ENCODE peak calls at places on chromosomes 7 and 10, in five cellular contexts. S is NCI-H2171, X is cardiac muscle cell, C is progenitor cell of endocrine pancreas, I is ELF-1. F is an unnamed sample.

GRCh38 chr7:95545666-95546065 is 50.6 kb downstream of the PDK4 start:
- DNase-seq in S (no peak), X (no peak), C (no peak), I (no peak), F (no peak)

GRCh38 chr10:30059209-30060107 is at the start of gene JCAD:
- DNase-seq in S (no peak), X (peak; percentile 85), C (peak; percentile 74), I (no peak), F (peak; percentile 94)

GRCh38 chr10:78787095-78787494 is 281.7 kb upstream of the ZMIZ1 start:
- DNase-seq in S (no peak), X (no peak), C (no peak), I (no peak), F (no peak)

GRCh38 chr7:14332155-14332554 is 342.7 kb upstream of the ETV1 start:
- DNase-seq in S (no peak), X (no peak), C (no peak), I (no peak), F (no peak)

GRCh38 chr10:103816431-103816830 is 38.9 kb downstream of the SH3PXD2A start:
- DNase-seq in S (no peak), X (no peak), C (no peak), I (no peak), F (no peak)

GRCh38 chr7:70679666-70680065 is 452.3 kb upstream of the GALNT17 start:
- DNase-seq in S (no peak), X (no peak), C (no peak), I (no peak), F (no peak)

GRCh38 chr10:42519761-42520460 is 118.5 kb downstream of the ZNF33B start:
- DNase-seq in S (no peak), X (no peak), C (no peak), I (no peak), F (no peak)

GRCh38 chr7:132933076-132933466 is 148.8 kb downstream of the CHCHD3 start:
- DNase-seq in S (no peak), X (no peak), C (no peak), I (no peak), F (no peak)

GRCh38 chr10:13183625-13184024 is 22.3 kb downstream of the MCM10 start:
- DNase-seq in S (no peak), X (no peak), C (no peak), I (no peak), F (no peak)

GRCh38 chr10:115093776-115094361 is 704 bp downstream of the ATRNL1 start:
- DNase-seq in S (no peak), X (peak; percentile 23), C (peak; percentile 30), I (no peak), F (peak; percentile 84)

GRCh38 chr10:78321500-78321899 is 287.8 kb downstream of the RPS24 start:
- DNase-seq in S (no peak), X (no peak), C (peak; percentile 3), I (no peak), F (peak; percentile 5)

GRCh38 chr10:133355991-133356390 is 1.8 kb downstream of the FUOM start:
- DNase-seq in S (no peak), X (no peak), C (no peak), I (no peak), F (peak; percentile 51)

GRCh38 chr10:11846542-11846941 is 23.4 kb downstream of the PROSER2 start:
- DNase-seq in S (no peak), X (no peak), C (no peak), I (no peak), F (no peak)

GRCh38 chr10:79345241-79346011 is 1.8 kb upstream of the PPIF start:
- DNase-seq in S (no peak), X (peak; percentile 18), C (no peak), I (no peak), F (peak; percentile 13)

GRCh38 chr7:122307228-122307619 is 2.7 kb upstream of the FEZF1 start:
- DNase-seq in S (peak; percentile 48), X (no peak), C (no peak), I (peak; percentile 58), F (peak; percentile 68)

GRCh38 chr7:27779873-27780272 is 39.9 kb downstream of the TAX1BP1 start:
- DNase-seq in S (no peak), X (no peak), C (no peak), I (no peak), F (no peak)

GRCh38 chr7:43119371-43120069 is 7.1 kb downstream of the HECW1 start:
- DNase-seq in S (no peak), X (no peak), C (no peak), I (no peak), F (no peak)

GRCh38 chr7:80359029-80359428 is 152.8 kb downstream of the GNAT3 start:
- DNase-seq in S (no peak), X (no peak), C (no peak), I (no peak), F (no peak)

GRCh38 chr7:13041368-13041988 is 354.0 kb downstream of the ARL4A start:
- DNase-seq in S (no peak), X (no peak), C (no peak), I (no peak), F (no peak)

GRCh38 chr7:93799750-93800357 is 90.7 kb downstream of the TFPI2 start:
- DNase-seq in S (no peak), X (peak; percentile 19), C (no peak), I (no peak), F (peak; percentile 7)

GRCh38 chr10:97131702-97132101 is 54.1 kb downstream of the SLIT1 start:
- DNase-seq in S (no peak), X (no peak), C (no peak), I (no peak), F (no peak)

GRCh38 chr7:152571031-152571430 is 104.9 kb downstream of the XRCC2 start:
- DNase-seq in S (peak; percentile 94), X (no peak), C (no peak), I (no peak), F (no peak)

GRCh38 chr10:12735843-12736462 is 265.6 kb downstream of the CCDC3 start:
- DNase-seq in S (no peak), X (no peak), C (no peak), I (no peak), F (no peak)

GRCh38 chr7:158073845-158074840 is 513.5 kb downstream of the PTPRN2 start:
- DNase-seq in S (no peak), X (no peak), C (no peak), I (no peak), F (peak; percentile 47)

GRCh38 chr10:86782691-86783418 is 26.4 kb downstream of the BMPR1A start:
- DNase-seq in S (no peak), X (no peak), C (no peak), I (no peak), F (no peak)

GRCh38 chr7:455110-455928 is 64.3 kb downstream of the PDGFA start:
- DNase-seq in S (no peak), X (peak; percentile 71), C (no peak), I (no peak), F (no peak)

GRCh38 chr10:104333037-104333727 is 5.1 kb downstream of the ITPRIP start:
- DNase-seq in S (no peak), X (no peak), C (no peak), I (peak; percentile 21), F (peak; percentile 34)

GRCh38 chr7:371779-372545 is 82.0 kb downstream of the FOXL3 start:
- DNase-seq in S (no peak), X (no peak), C (no peak), I (no peak), F (peak; percentile 62)

GRCh38 chr10:125062244-125063208 is 97.8 kb downstream of the CTBP2 start:
- DNase-seq in S (no peak), X (no peak), C (no peak), I (no peak), F (no peak)